ENCODE peak calls at places on chromosomes 2 and 18, in ten cellular contexts. One of them, this sample, is unnamed.

GRCh38 chr18:48875942-48876511 is 74.7 kb downstream of the SMAD7 start:
- DNase-seq in EH: no peak
- DNase-seq in fibroblast of mammary gland: no peak
- DNase-seq in iris pigment epithelial cell: no peak
- DNase-seq in stimulated activated CD4-positive, alpha-beta T cell treated with anti-CD3 and anti-CD28 coated beads, Interleukin-12 subunit alpha, Interleukin-12 subunit beta, amount 100 ng/mL, for 4 hours: no peak
- DNase-seq in hippocampal formation: no peak
- DNase-seq in H7: peak; percentile 79
- DNase-seq in stomach: no peak
- DNase-seq in HAP-1: no peak
- DNase-seq in OCI-LY7: no peak
- DNase-seq in this sample: no peak

GRCh38 chr2:1842945-1843344 is 98.6 kb upstream of the PXDN start:
- DNase-seq in stimulated activated CD4-positive, alpha-beta T cell treated with anti-CD3 and anti-CD28 coated beads, Interleukin-12 subunit alpha, Interleukin-12 subunit beta, amount 100 ng/mL, for 4 hours: no peak
- DNase-seq in stomach: no peak
- DNase-seq in H7: no peak
- DNase-seq in hippocampal formation: no peak
- DNase-seq in iris pigment epithelial cell: no peak
- DNase-seq in HAP-1: no peak
- DNase-seq in fibroblast of mammary gland: no peak
- DNase-seq in EH: no peak
- DNase-seq in OCI-LY7: no peak
- DNase-seq in this sample: no peak

GRCh38 chr2:170500770-170501169 is 214.4 kb upstream of the SP5 start:
- DNase-seq in OCI-LY7: no peak
- DNase-seq in stimulated activated CD4-positive, alpha-beta T cell treated with anti-CD3 and anti-CD28 coated beads, Interleukin-12 subunit alpha, Interleukin-12 subunit beta, amount 100 ng/mL, for 4 hours: no peak
- DNase-seq in iris pigment epithelial cell: peak; percentile 72
- DNase-seq in HAP-1: no peak
- DNase-seq in hippocampal formation: peak; percentile 17
- DNase-seq in EH: no peak
- DNase-seq in fibroblast of mammary gland: peak; percentile 5
- DNase-seq in H7: no peak
- DNase-seq in stomach: no peak
- DNase-seq in this sample: no peak

GRCh38 chr2:71299507-71299906 is 32.1 kb upstream of the ZNF638 start:
- DNase-seq in HAP-1: peak; percentile 43
- DNase-seq in stimulated activated CD4-positive, alpha-beta T cell treated with anti-CD3 and anti-CD28 coated beads, Interleukin-12 subunit alpha, Interleukin-12 subunit beta, amount 100 ng/mL, for 4 hours: no peak
- DNase-seq in H7: peak; percentile 28
- DNase-seq in EH: peak; percentile 44
- DNase-seq in OCI-LY7: peak; percentile 45
- DNase-seq in fibroblast of mammary gland: peak; percentile 51
- DNase-seq in stomach: no peak
- DNase-seq in iris pigment epithelial cell: peak; percentile 27
- DNase-seq in hippocampal formation: no peak
- DNase-seq in this sample: peak; percentile 36

GRCh38 chr18:42640160-42640559 is 475.3 kb downstream of the RIT2 start:
- DNase-seq in fibroblast of mammary gland: no peak
- DNase-seq in OCI-LY7: no peak
- DNase-seq in hippocampal formation: no peak
- DNase-seq in stimulated activated CD4-positive, alpha-beta T cell treated with anti-CD3 and anti-CD28 coated beads, Interleukin-12 subunit alpha, Interleukin-12 subunit beta, amount 100 ng/mL, for 4 hours: no peak
- DNase-seq in EH: no peak
- DNase-seq in iris pigment epithelial cell: no peak
- DNase-seq in stomach: no peak
- DNase-seq in H7: no peak
- DNase-seq in HAP-1: no peak
- DNase-seq in this sample: no peak

GRCh38 chr2:215728504-215729065 is 284.8 kb downstream of the MREG start:
- DNase-seq in stimulated activated CD4-positive, alpha-beta T cell treated with anti-CD3 and anti-CD28 coated beads, Interleukin-12 subunit alpha, Interleukin-12 subunit beta, amount 100 ng/mL, for 4 hours: no peak
- DNase-seq in H7: no peak
- DNase-seq in EH: peak; percentile 96
- DNase-seq in hippocampal formation: no peak
- DNase-seq in iris pigment epithelial cell: peak; percentile 100
- DNase-seq in fibroblast of mammary gland: peak; percentile 100
- DNase-seq in stomach: no peak
- DNase-seq in HAP-1: no peak
- DNase-seq in OCI-LY7: no peak
- DNase-seq in this sample: no peak

GRCh38 chr18:6921571-6921970 is 192.1 kb downstream of the ARHGAP28 start:
- DNase-seq in hippocampal formation: no peak
- DNase-seq in H7: no peak
- DNase-seq in fibroblast of mammary gland: no peak
- DNase-seq in stomach: no peak
- DNase-seq in HAP-1: no peak
- DNase-seq in iris pigment epithelial cell: no peak
- DNase-seq in EH: no peak
- DNase-seq in OCI-LY7: no peak
- DNase-seq in stimulated activated CD4-positive, alpha-beta T cell treated with anti-CD3 and anti-CD28 coated beads, Interleukin-12 subunit alpha, Interleukin-12 subunit beta, amount 100 ng/mL, for 4 hours: no peak
- DNase-seq in this sample: no peak

GRCh38 chr18:34283506-34283905 is 58.8 kb upstream of the NOL4 start:
- DNase-seq in EH: no peak
- DNase-seq in hippocampal formation: no peak
- DNase-seq in HAP-1: no peak
- DNase-seq in H7: peak; percentile 2
- DNase-seq in OCI-LY7: no peak
- DNase-seq in iris pigment epithelial cell: no peak
- DNase-seq in stomach: no peak
- DNase-seq in fibroblast of mammary gland: no peak
- DNase-seq in stimulated activated CD4-positive, alpha-beta T cell treated with anti-CD3 and anti-CD28 coated beads, Interleukin-12 subunit alpha, Interleukin-12 subunit beta, amount 100 ng/mL, for 4 hours: no peak
- DNase-seq in this sample: no peak

GRCh38 chr2:1708476-1709334 is 35.6 kb downstream of the PXDN start:
- DNase-seq in OCI-LY7: no peak
- DNase-seq in EH: no peak
- DNase-seq in stomach: no peak
- DNase-seq in hippocampal formation: no peak
- DNase-seq in stimulated activated CD4-positive, alpha-beta T cell treated with anti-CD3 and anti-CD28 coated beads, Interleukin-12 subunit alpha, Interleukin-12 subunit beta, amount 100 ng/mL, for 4 hours: no peak
- DNase-seq in H7: peak; percentile 54
- DNase-seq in iris pigment epithelial cell: no peak
- DNase-seq in fibroblast of mammary gland: no peak
- DNase-seq in HAP-1: no peak
- DNase-seq in this sample: no peak

GRCh38 chr2:233387225-233387624 is 32.9 kb downstream of the DGKD start:
- DNase-seq in hippocampal formation: no peak
- DNase-seq in EH: no peak
- DNase-seq in fibroblast of mammary gland: no peak
- DNase-seq in HAP-1: no peak
- DNase-seq in H7: no peak
- DNase-seq in iris pigment epithelial cell: no peak
- DNase-seq in OCI-LY7: no peak
- DNase-seq in stomach: no peak
- DNase-seq in stimulated activated CD4-positive, alpha-beta T cell treated with anti-CD3 and anti-CD28 coated beads, Interleukin-12 subunit alpha, Interleukin-12 subunit beta, amount 100 ng/mL, for 4 hours: no peak
- DNase-seq in this sample: no peak

GRCh38 chr2:232925769-232926163 is 55.7 kb downstream of the SNORC start:
- DNase-seq in iris pigment epithelial cell: no peak
- DNase-seq in H7: peak; percentile 60
- DNase-seq in stomach: no peak
- DNase-seq in EH: no peak
- DNase-seq in OCI-LY7: no peak
- DNase-seq in stimulated activated CD4-positive, alpha-beta T cell treated with anti-CD3 and anti-CD28 coated beads, Interleukin-12 subunit alpha, Interleukin-12 subunit beta, amount 100 ng/mL, for 4 hours: no peak
- DNase-seq in hippocampal formation: no peak
- DNase-seq in fibroblast of mammary gland: no peak
- DNase-seq in HAP-1: no peak
- DNase-seq in this sample: peak; percentile 14

GRCh38 chr2:194745532-194746146 is 911.4 kb upstream of the SLC39A10 start:
- DNase-seq in stimulated activated CD4-positive, alpha-beta T cell treated with anti-CD3 and anti-CD28 coated beads, Interleukin-12 subunit alpha, Interleukin-12 subunit beta, amount 100 ng/mL, for 4 hours: no peak
- DNase-seq in EH: no peak
- DNase-seq in iris pigment epithelial cell: no peak
- DNase-seq in fibroblast of mammary gland: no peak
- DNase-seq in HAP-1: peak; percentile 91
- DNase-seq in stomach: no peak
- DNase-seq in hippocampal formation: no peak
- DNase-seq in OCI-LY7: no peak
- DNase-seq in H7: no peak
- DNase-seq in this sample: peak; percentile 11

GRCh38 chr18:27762054-27762453 is 414.9 kb downstream of the CDH2 start:
- DNase-seq in hippocampal formation: no peak
- DNase-seq in EH: peak; percentile 48
- DNase-seq in stomach: no peak
- DNase-seq in HAP-1: peak; percentile 94
- DNase-seq in H7: no peak
- DNase-seq in fibroblast of mammary gland: no peak
- DNase-seq in stimulated activated CD4-positive, alpha-beta T cell treated with anti-CD3 and anti-CD28 coated beads, Interleukin-12 subunit alpha, Interleukin-12 subunit beta, amount 100 ng/mL, for 4 hours: no peak
- DNase-seq in iris pigment epithelial cell: peak; percentile 23
- DNase-seq in OCI-LY7: no peak
- DNase-seq in this sample: no peak

GRCh38 chr2:220999351-220999750 is 572.8 kb downstream of the EPHA4 start:
- DNase-seq in iris pigment epithelial cell: peak; percentile 6
- DNase-seq in stimulated activated CD4-positive, alpha-beta T cell treated with anti-CD3 and anti-CD28 coated beads, Interleukin-12 subunit alpha, Interleukin-12 subunit beta, amount 100 ng/mL, for 4 hours: no peak
- DNase-seq in H7: no peak
- DNase-seq in HAP-1: no peak
- DNase-seq in OCI-LY7: no peak
- DNase-seq in stomach: no peak
- DNase-seq in EH: no peak
- DNase-seq in hippocampal formation: no peak
- DNase-seq in fibroblast of mammary gland: peak; percentile 12
- DNase-seq in this sample: no peak

GRCh38 chr2:148866091-148866490 is 8.9 kb upstream of the KIF5C start:
- DNase-seq in H7: no peak
- DNase-seq in HAP-1: no peak
- DNase-seq in stimulated activated CD4-positive, alpha-beta T cell treated with anti-CD3 and anti-CD28 coated beads, Interleukin-12 subunit alpha, Interleukin-12 subunit beta, amount 100 ng/mL, for 4 hours: no peak
- DNase-seq in iris pigment epithelial cell: no peak
- DNase-seq in stomach: no peak
- DNase-seq in EH: no peak
- DNase-seq in OCI-LY7: no peak
- DNase-seq in hippocampal formation: no peak
- DNase-seq in fibroblast of mammary gland: no peak
- DNase-seq in this sample: no peak

GRCh38 chr18:76834379-76834778 is 12.0 kb downstream of the ZNF236 start:
- DNase-seq in fibroblast of mammary gland: no peak
- DNase-seq in H7: no peak
- DNase-seq in EH: no peak
- DNase-seq in HAP-1: no peak
- DNase-seq in stomach: no peak
- DNase-seq in hippocampal formation: no peak
- DNase-seq in stimulated activated CD4-positive, alpha-beta T cell treated with anti-CD3 and anti-CD28 coated beads, Interleukin-12 subunit alpha, Interleukin-12 subunit beta, amount 100 ng/mL, for 4 hours: no peak
- DNase-seq in iris pigment epithelial cell: no peak
- DNase-seq in OCI-LY7: no peak
- DNase-seq in this sample: no peak

GRCh38 chr2:238155051-238155760 is 3.6 kb upstream of the ERFE start:
- DNase-seq in stimulated activated CD4-positive, alpha-beta T cell treated with anti-CD3 and anti-CD28 coated beads, Interleukin-12 subunit alpha, Interleukin-12 subunit beta, amount 100 ng/mL, for 4 hours: no peak
- DNase-seq in HAP-1: no peak
- DNase-seq in hippocampal formation: no peak
- DNase-seq in H7: no peak
- DNase-seq in OCI-LY7: no peak
- DNase-seq in stomach: no peak
- DNase-seq in fibroblast of mammary gland: peak; percentile 84
- DNase-seq in EH: peak; percentile 81
- DNase-seq in iris pigment epithelial cell: peak; percentile 67
- DNase-seq in this sample: no peak

GRCh38 chr18:61209802-61210201 is 123.4 kb upstream of the CDH20 start:
- DNase-seq in stimulated activated CD4-positive, alpha-beta T cell treated with anti-CD3 and anti-CD28 coated beads, Interleukin-12 subunit alpha, Interleukin-12 subunit beta, amount 100 ng/mL, for 4 hours: no peak
- DNase-seq in H7: no peak
- DNase-seq in EH: no peak
- DNase-seq in HAP-1: no peak
- DNase-seq in stomach: no peak
- DNase-seq in hippocampal formation: no peak
- DNase-seq in OCI-LY7: no peak
- DNase-seq in fibroblast of mammary gland: no peak
- DNase-seq in iris pigment epithelial cell: no peak
- DNase-seq in this sample: no peak

GRCh38 chr2:229996320-229996719 is 72.4 kb downstream of the SLC16A14 start:
- DNase-seq in EH: peak; percentile 87
- DNase-seq in hippocampal formation: no peak
- DNase-seq in HAP-1: no peak
- DNase-seq in fibroblast of mammary gland: peak; percentile 70
- DNase-seq in H7: no peak
- DNase-seq in OCI-LY7: no peak
- DNase-seq in stimulated activated CD4-positive, alpha-beta T cell treated with anti-CD3 and anti-CD28 coated beads, Interleukin-12 subunit alpha, Interleukin-12 subunit beta, amount 100 ng/mL, for 4 hours: no peak
- DNase-seq in iris pigment epithelial cell: no peak
- DNase-seq in stomach: no peak
- DNase-seq in this sample: no peak

GRCh38 chr2:142863485-142863921 is 14.0 kb upstream of the KYNU start:
- DNase-seq in hippocampal formation: no peak
- DNase-seq in stimulated activated CD4-positive, alpha-beta T cell treated with anti-CD3 and anti-CD28 coated beads, Interleukin-12 subunit alpha, Interleukin-12 subunit beta, amount 100 ng/mL, for 4 hours: no peak
- DNase-seq in OCI-LY7: no peak
- DNase-seq in H7: no peak
- DNase-seq in HAP-1: peak; percentile 82
- DNase-seq in EH: peak; percentile 41
- DNase-seq in stomach: no peak
- DNase-seq in iris pigment epithelial cell: peak; percentile 92
- DNase-seq in fibroblast of mammary gland: no peak
- DNase-seq in this sample: no peak

This sample was measured in small intestine.